ENCODE peak calls at places on chromosomes 6 and 20, in seven cellular contexts. Z, N, F, I, K, T and R are unnamed samples.

GRCh38 chr6:72305971-72306370 is 315.9 kb upstream of the KCNQ5 start:
- DNase-seq in T (no peak), I (no peak), K (no peak), F (no peak), Z (no peak), N (no peak), R (no peak)

GRCh38 chr20:45974896-45975565 is 3.0 kb upstream of the ZNF335 start:
- DNase-seq in Z (no peak), N (no peak), K (no peak), F (no peak), I (no peak), T (no peak), R (no peak)

GRCh38 chr20:52031574-52032303 is 159.8 kb downstream of the ZFP64 start:
- DNase-seq in I (peak), K (peak), F (no peak), Z (no peak), N (no peak), T (no peak), R (no peak)

GRCh38 chr6:54717849-54718455 is 128.6 kb upstream of the FAM83B start:
- DNase-seq in K (peak), T (peak), I (peak), N (peak), Z (peak), F (peak), R (no peak)

GRCh38 chr6:168060521-168060931 is 18.5 kb downstream of the FRMD1 start:
- DNase-seq in Z (peak), N (peak), T (peak), I (peak), F (peak), K (peak), R (peak)

GRCh38 chr6:41280658-41281057 is 5.8 kb downstream of the TREM1 start:
- DNase-seq in F (no peak), K (peak), T (no peak), N (no peak), I (no peak), Z (no peak), R (no peak)

GRCh38 chr6:15993716-15994228 is 135.1 kb upstream of the MYLIP start:
- DNase-seq in T (no peak), F (no peak), Z (no peak), K (no peak), I (no peak), N (no peak), R (no peak)

GRCh38 chr6:98871057-98871456 is 36.7 kb downstream of the POU3F2 start:
- DNase-seq in T (no peak), F (no peak), I (peak), K (peak), Z (no peak), N (no peak), R (no peak)

GRCh38 chr6:291148-291696 is 1.1 kb upstream of the DUSP22 start:
- DNase-seq in F (no peak), Z (no peak), K (no peak), N (no peak), T (no peak), I (peak), R (no peak)

GRCh38 chr6:87297115-87297514 is 25.3 kb upstream of the SMIM8 start:
- DNase-seq in I (peak), K (peak), T (no peak), Z (no peak), F (no peak), N (no peak), R (no peak)

GRCh38 chr6:107116328-107116892 is 1.1 kb upstream of the BEND3 start:
- DNase-seq in F (peak), Z (peak), I (peak), K (no peak), T (peak), N (no peak), R (no peak)

GRCh38 chr6:35195120-35195780 is 18.5 kb upstream of the SCUBE3 start:
- DNase-seq in I (no peak), N (no peak), T (no peak), Z (no peak), K (no peak), F (no peak), R (no peak)

GRCh38 chr6:108438918-108439317 is 121.8 kb upstream of the FOXO3 start:
- DNase-seq in Z (no peak), F (no peak), K (no peak), T (no peak), N (no peak), I (peak), R (no peak)

GRCh38 chr6:90231798-90232197 is 64.8 kb downstream of the BACH2 start:
- DNase-seq in K (no peak), N (no peak), T (no peak), I (no peak), Z (no peak), F (no peak), R (no peak)

GRCh38 chr20:25521382-25521781 is 63.9 kb downstream of the NINL start:
- DNase-seq in F (no peak), Z (peak), N (no peak), I (no peak), T (no peak), K (no peak), R (no peak)

GRCh38 chr20:51910202-51911050 is 108.1 kb upstream of the SALL4 start:
- DNase-seq in K (peak), Z (no peak), I (peak), F (no peak), N (no peak), T (no peak), R (no peak)

GRCh38 chr6:109473120-109473519 is 9.9 kb downstream of the ZBTB24 start:
- DNase-seq in I (no peak), Z (no peak), T (no peak), K (no peak), N (no peak), F (no peak), R (no peak)

GRCh38 chr6:128124713-128125112 is 223.9 kb upstream of the THEMIS start:
- DNase-seq in Z (no peak), I (peak), T (no peak), K (peak), N (no peak), F (no peak), R (no peak)

GRCh38 chr20:32288225-32288849 is 10.9 kb downstream of the KIF3B start:
- DNase-seq in I (no peak), K (no peak), F (no peak), N (no peak), Z (no peak), T (no peak), R (no peak)

GRCh38 chr6:165231581-165232276 is 77.7 kb downstream of the C6orf118 start:
- DNase-seq in Z (no peak), T (peak), F (no peak), I (peak), K (peak), N (no peak), R (peak)

GRCh38 chr6:5213851-5214507 is 46.8 kb downstream of the LYRM4 start:
- DNase-seq in N (no peak), I (peak), F (no peak), K (no peak), Z (no peak), T (no peak), R (no peak)

GRCh38 chr20:25251558-25251957 is 3.7 kb downstream of the PYGB start:
- DNase-seq in N (no peak), T (peak), K (no peak), I (peak), F (no peak), Z (no peak), R (no peak)

GRCh38 chr6:81865712-81866111 is 113.2 kb upstream of the TENT5A start:
- DNase-seq in Z (no peak), K (peak), I (peak), F (no peak), N (peak), T (no peak), R (no peak)

GRCh38 chr6:157238346-157238745 is 85.0 kb downstream of the TMEM242 start:
- DNase-seq in F (no peak), T (no peak), K (no peak), N (no peak), Z (no peak), I (no peak), R (no peak)

GRCh38 chr20:62307226-62308101 is 4.7 kb downstream of the ADRM1 start:
- DNase-seq in K (no peak), T (no peak), Z (peak), I (no peak), F (no peak), N (no peak), R (no peak)

GRCh38 chr6:105545206-105545920 is 142.5 kb upstream of the PREP start:
- DNase-seq in Z (no peak), N (no peak), T (no peak), F (no peak), K (no peak), I (peak), R (no peak)

GRCh38 chr6:127477648-127478047 is 18.5 kb upstream of the KIAA0408 start:
- DNase-seq in I (no peak), F (no peak), Z (no peak), T (no peak), N (no peak), K (no peak), R (no peak)

GRCh38 chr6:1263039-1263849 is 48.7 kb upstream of the FOXQ1 start:
- DNase-seq in N (no peak), F (no peak), Z (no peak), K (no peak), I (peak), T (no peak), R (no peak)

GRCh38 chr6:142331601-142332000 is 29.8 kb downstream of the ADGRG6 start:
- DNase-seq in Z (no peak), N (no peak), T (no peak), K (no peak), I (no peak), F (no peak), R (no peak)

GRCh38 chr6:38542031-38542430 is 97.7 kb downstream of the BTBD9 start:
- DNase-seq in T (no peak), F (no peak), I (peak), N (no peak), Z (no peak), K (no peak), R (no peak)

GRCh38 chr6:128244751-128245405 is 275.5 kb downstream of the PTPRK start:
- DNase-seq in N (no peak), F (no peak), K (no peak), Z (no peak), T (no peak), I (peak), R (no peak)

GRCh38 chr20:61263084-61263695 is 11.1 kb downstream of the CDH4 start:
- DNase-seq in K (peak), Z (no peak), T (peak), I (peak), N (no peak), F (peak), R (no peak)

GRCh38 chr6:89009624-89010059 is 46.2 kb upstream of the RNGTT start:
- DNase-seq in T (no peak), K (no peak), N (no peak), I (no peak), F (no peak), Z (no peak), R (no peak)

GRCh38 chr6:99614430-99615161 is 8.0 kb downstream of the PRDM13 start:
- DNase-seq in T (no peak), Z (peak), F (no peak), N (no peak), K (no peak), I (no peak), R (peak)

GRCh38 chr20:51460569-51461265 is 81.8 kb downstream of the NFATC2 start:
- DNase-seq in N (no peak), T (no peak), F (no peak), K (no peak), Z (no peak), I (no peak), R (no peak)

GRCh38 chr20:14481863-14482262 is 144.5 kb upstream of the FLRT3 start:
- DNase-seq in T (no peak), Z (no peak), I (peak), F (no peak), N (no peak), K (peak), R (no peak)